ENCODE peak calls at places on chromosomes 3 and 15, in four cellular contexts. S is glutamatergic neuron, O is B cell, Y is GM13976. B is an unnamed sample.

GRCh38 chr3:161567962-161568361 is 71.4 kb downstream of the OTOL1 start:
- DNase-seq in S (no peak), O (no peak), Y (no peak), B (no peak)

GRCh38 chr3:177944228-177944661 is 592.0 kb upstream of the KCNMB2 start:
- DNase-seq in S (no peak), O (peak), Y (no peak), B (no peak)

GRCh38 chr3:53238051-53238850 is 17.6 kb downstream of the TKT start:
- DNase-seq in S (no peak), O (no peak), Y (no peak), B (no peak)

GRCh38 chr15:29089731-29090616 is 179.6 kb downstream of the NSMCE3 start:
- DNase-seq in S (no peak), O (no peak), Y (peak), B (no peak)

GRCh38 chr3:151639096-151639740 is 94.5 kb upstream of the AADACL2 start:
- DNase-seq in S (no peak), O (no peak), Y (no peak), B (no peak)

GRCh38 chr15:88629071-88629470 is 7.9 kb downstream of the AEN start:
- DNase-seq in S (no peak), O (no peak), Y (no peak), B (no peak)

GRCh38 chr3:142947799-142948575 is 15.5 kb downstream of the PAQR9 start:
- DNase-seq in S (no peak), O (no peak), Y (no peak), B (no peak)

GRCh38 chr15:40930430-40931299 is 1.5 kb downstream of the DLL4 start:
- DNase-seq in S (peak), O (peak), Y (peak), B (peak)

DNA sequence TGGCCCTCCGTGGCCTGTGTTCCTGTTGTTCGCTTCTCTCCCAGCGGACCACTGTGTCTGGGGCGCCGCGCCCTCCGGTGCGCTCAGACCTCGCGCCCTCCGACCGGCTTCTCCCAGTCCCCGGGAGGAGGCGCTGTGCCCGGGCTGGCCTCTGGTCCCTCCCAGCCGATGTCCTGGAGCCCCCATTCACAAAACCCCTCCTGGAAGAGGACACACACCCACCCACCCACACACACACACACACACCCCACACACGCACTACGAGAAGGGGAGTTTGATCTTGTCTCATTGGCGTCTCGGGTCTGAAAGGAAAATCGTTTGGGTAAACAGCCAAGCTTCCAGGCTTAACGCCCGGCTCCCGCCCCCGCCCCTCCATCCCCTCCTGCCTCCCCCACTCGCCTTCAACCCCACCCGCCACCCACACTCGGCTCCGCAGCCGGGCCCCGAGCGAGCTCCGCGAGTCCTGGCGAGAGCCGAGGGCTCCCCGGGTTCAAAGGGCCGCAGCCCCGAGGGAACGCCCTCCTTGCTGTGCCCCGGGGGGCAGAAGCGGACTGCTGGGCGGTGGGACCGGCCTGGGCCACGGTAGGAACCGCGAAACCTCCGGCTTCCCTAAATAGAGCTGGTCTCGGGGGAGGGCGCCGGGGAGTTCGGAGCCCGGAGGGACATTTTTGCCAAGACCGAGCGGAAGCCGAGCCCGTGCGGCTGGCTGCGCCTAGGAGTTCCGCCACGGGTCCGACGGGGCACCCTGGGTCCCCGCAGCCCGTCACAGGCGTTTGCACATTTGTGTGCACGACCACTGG is 23.6 kb downstream of the NR2F2 start:
- DNase-seq in S (peak), O (no peak), Y (no peak), B (peak)
- TF ChIP-seq CTCF in S (peak), O (no peak), Y (no peak), B (peak)

DNA sequence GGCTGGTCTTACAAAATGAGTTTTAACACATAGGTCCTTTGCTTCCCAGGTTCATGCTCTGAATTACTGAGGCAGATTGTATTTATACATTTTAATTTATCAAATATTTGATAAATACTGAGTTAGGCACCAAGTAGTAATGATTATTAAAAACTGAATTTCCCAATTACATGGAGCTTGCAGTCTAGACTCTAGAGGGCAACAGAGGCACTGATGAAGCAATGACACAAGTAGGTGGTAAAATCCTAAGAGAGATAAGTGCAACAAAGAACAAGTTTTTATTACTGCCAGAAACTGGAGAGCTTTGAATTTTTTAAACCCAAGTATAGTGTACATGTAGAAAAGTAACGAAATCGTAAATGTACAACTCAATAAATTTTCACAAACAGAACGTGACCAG is 406.2 kb upstream of the RARB start:
- DNase-seq in S (no peak), O (no peak), Y (no peak), B (no peak)
- TF ChIP-seq CTCF in S (peak), O (no peak), Y (no peak), B (peak)

DNA sequence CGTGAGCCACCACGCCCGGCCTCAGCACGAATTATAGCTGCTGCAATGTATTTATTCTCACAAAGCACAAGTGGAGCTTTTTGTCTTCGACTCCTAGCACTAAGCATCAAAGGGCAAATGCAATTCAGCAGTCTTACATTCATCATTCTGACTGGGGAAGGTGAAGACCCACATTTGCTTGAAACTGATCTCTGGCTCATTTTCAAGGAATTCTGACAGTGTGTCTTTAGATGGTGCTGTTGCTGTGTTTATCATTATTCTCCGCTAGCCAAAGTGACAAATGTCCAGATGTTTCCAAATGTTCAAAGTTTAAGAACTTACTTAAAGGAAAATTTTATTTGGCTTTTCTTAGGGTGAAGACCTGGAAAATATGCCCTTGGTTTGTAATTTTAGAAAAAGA is 55.9 kb downstream of the SGO1 start:
- DNase-seq in S (no peak), O (no peak), Y (no peak), B (no peak)
- TF ChIP-seq CTCF in S (no peak), O (no peak), Y (no peak), B (no peak)

DNA sequence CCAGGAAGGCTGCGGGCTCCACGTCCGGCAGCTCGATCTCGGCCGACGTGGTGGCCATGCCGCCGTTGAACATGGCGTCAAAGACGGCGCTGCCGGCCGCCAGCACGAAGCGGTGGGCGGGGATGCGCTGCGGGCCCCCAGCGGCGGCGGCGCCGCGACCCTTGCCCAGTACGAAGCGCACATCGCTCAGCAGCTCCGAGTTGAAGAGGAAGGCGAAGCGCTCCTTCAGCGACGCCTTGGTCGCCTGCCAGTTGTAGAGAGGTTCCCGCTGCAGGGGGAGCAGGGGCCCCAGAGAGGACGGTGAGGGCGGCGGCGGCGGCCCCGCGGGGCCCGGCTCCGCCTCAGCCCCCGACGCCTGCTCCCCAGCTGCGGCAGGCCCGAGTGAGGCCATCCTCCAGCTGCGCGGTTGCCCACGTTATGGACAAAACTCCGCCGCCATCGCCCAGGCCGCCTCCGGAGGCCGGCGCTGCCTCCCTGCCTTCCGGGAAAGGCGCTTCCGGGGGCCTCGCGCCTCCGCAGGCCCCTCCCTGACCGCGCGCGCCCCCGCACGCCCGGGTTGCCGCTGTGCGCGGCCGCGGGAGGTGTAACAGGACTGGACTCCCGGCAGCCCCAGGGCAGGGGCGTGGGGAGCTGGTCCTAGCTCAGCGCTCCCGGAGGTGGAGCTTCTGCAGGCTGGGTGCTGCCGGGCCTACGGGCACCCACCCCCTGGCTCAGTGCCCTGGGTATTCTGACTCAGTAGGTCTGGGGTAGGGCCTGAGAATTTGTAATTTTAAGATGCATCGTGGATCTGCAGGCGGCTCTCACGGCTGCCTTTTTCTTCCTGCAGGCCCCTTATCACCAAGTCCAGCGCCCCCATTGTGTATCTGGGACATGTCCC is at the start of gene BTBD1:
- DNase-seq in S (peak), O (peak), Y (peak), B (peak)
- TF ChIP-seq CTCF in S (peak), O (no peak), Y (no peak), B (no peak)

DNA sequence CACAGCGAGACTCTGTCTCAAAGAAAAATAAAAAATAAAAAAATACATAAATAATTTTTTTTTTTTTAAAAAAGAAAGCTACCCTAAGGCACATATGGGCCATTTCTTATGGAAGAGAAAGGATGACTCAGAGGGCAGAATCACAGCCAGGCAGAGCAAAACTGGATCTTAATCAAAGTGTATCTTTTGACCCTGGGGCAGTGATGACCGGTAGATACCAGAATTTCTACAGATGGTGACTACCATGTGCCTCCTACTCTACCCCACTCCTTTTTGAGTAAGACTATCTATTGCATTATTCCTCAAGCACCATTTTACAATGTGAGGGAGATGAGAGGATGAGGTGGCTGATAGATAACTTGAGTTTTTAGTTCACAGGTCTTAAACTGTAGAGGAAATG is 26.0 kb downstream of the TARS3 start:
- DNase-seq in S (no peak), O (no peak), Y (no peak), B (no peak)
- TF ChIP-seq CTCF in S (no peak), O (no peak), Y (no peak), B (no peak)

DNA sequence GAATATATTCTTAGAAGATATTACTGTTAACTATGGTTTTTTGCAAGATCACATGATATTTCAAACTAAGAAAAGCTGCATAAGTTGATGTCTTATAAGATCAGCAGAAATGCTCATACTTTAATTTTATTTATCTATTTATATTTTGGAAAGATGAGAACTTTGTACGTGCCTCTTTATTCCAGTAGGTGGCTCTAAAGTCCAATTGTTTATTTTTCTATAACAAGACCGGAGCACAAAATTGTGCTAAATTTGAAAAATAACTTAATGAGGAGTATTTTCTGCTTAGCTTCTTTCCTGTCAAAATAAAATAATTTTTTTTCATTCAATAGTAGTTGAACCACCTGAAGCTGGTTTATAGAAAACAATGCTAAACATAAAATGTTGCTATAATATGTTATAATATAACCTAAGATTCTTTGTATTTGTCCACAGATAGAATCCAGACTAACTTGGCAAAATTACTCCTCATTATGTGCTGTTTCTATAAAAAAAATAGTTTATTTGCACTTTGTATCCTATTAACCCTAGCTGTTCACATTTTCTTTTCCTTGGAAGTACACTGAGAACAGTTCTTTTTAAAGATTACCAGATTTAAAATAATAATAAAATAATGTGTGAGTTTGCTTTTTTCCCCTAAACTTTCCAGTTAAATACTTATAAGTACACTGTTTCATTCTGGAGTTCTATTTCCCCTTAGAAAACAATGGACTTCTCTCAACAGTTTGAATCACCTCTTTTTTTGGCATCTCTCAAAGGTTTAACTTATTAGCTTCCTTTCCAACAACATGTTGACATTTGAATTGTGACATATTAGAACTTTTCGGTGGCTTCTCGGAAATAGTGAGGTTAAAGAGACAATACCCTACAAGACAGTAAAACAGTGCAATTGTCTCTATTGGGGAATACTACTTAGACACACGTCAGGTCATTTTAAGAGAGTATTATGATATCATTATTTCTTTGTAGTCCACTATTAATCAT is 530.0 kb downstream of the MECOM start:
- DNase-seq in S (no peak), O (no peak), Y (no peak), B (no peak)
- TF ChIP-seq CTCF in S (peak), O (no peak), Y (no peak), B (peak)

B was measured in nephron progenitor cell.